ENCODE peak calls at places on chromosomes 6 and 20, in five cellular contexts. D is hepatocyte, R is tibial artery, M is neural crest cell, G is GM20000. U is an unnamed sample.

GRCh38 chr20:31816221-31816620 is 2.9 kb upstream of the MYLK2 start:
- DNase-seq in D (no peak), R (no peak), M (no peak), G (no peak), U (no peak)

GRCh38 chr20:11403711-11404110 is 514.0 kb upstream of the BTBD3 start:
- DNase-seq in D (no peak), R (no peak), M (no peak), G (no peak), U (no peak)

GRCh38 chr6:85494551-85495337 is 44.9 kb downstream of the NT5E start:
- DNase-seq in D (peak), R (no peak), M (no peak), G (no peak), U (no peak)

GRCh38 chr20:42955713-42956112 is 234.0 kb downstream of the PTPRT start:
- DNase-seq in D (no peak), R (no peak), M (no peak), G (no peak), U (no peak)

GRCh38 chr6:131572686-131573415 is at the start of gene ARG1:
- DNase-seq in D (no peak), R (no peak), M (no peak), G (no peak), U (no peak)

GRCh38 chr20:33685328-33686007 is 717 bp downstream of the E2F1 start:
- DNase-seq in D (peak), R (no peak), M (peak), G (peak), U (no peak)

GRCh38 chr6:152401978-152402377 is 235.2 kb downstream of the SYNE1 start:
- DNase-seq in D (no peak), R (no peak), M (no peak), G (no peak), U (no peak)

GRCh38 chr6:35165630-35166071 is 24.5 kb upstream of the TCP11 start:
- DNase-seq in D (peak), R (no peak), M (no peak), G (no peak), U (no peak)

GRCh38 chr6:136066005-136066404 is 184.1 kb downstream of the MTFR2 start:
- DNase-seq in D (no peak), R (no peak), M (no peak), G (no peak), U (no peak)

GRCh38 chr6:102746941-102747340 is 1353.4 kb downstream of the GRIK2 start:
- DNase-seq in D (no peak), R (no peak), M (no peak), G (no peak), U (no peak)

GRCh38 chr20:44126445-44126844 is 60.5 kb downstream of the JPH2 start:
- DNase-seq in D (no peak), R (no peak), M (no peak), G (no peak), U (no peak)

GRCh38 chr20:51338692-51339440 is 203.7 kb downstream of the NFATC2 start:
- DNase-seq in D (no peak), R (no peak), M (no peak), G (no peak), U (no peak)

GRCh38 chr20:62734881-62735280 is 26.2 kb downstream of the NTSR1 start:
- DNase-seq in D (no peak), R (peak), M (no peak), G (no peak), U (no peak)

GRCh38 chr20:40803381-40803780 is 114.3 kb upstream of the MAFB start:
- DNase-seq in D (no peak), R (no peak), M (no peak), G (no peak), U (no peak)

GRCh38 chr6:97240222-97240621 is 42.8 kb downstream of the MMS22L start:
- DNase-seq in D (no peak), R (no peak), M (no peak), G (no peak), U (no peak)

GRCh38 chr20:12030470-12030869 is 112.8 kb downstream of the BTBD3 start:
- DNase-seq in D (peak), R (no peak), M (no peak), G (no peak), U (no peak)

GRCh38 chr6:84018453-84019061 is 15.0 kb upstream of the MRAP2 start:
- DNase-seq in D (no peak), R (no peak), M (no peak), G (no peak), U (no peak)

GRCh38 chr6:44580901-44581300 is 193.4 kb downstream of the CDC5L start:
- DNase-seq in D (no peak), R (no peak), M (no peak), G (no peak), U (no peak)

GRCh38 chr6:146775227-146775626 is 176.5 kb downstream of the ADGB start:
- DNase-seq in D (no peak), R (no peak), M (no peak), G (no peak), U (no peak)

GRCh38 chr6:13733178-13733851 is 21.7 kb upstream of the RANBP9 start:
- DNase-seq in D (peak), R (peak), M (no peak), G (no peak), U (peak)

GRCh38 chr6:26053929-26054658 is 33.1 kb upstream of the HFE start:
- DNase-seq in D (no peak), R (no peak), M (no peak), G (no peak), U (no peak)

GRCh38 chr6:5337573-5337972 is 76.3 kb downstream of the FARS2 start:
- DNase-seq in D (no peak), R (no peak), M (no peak), G (no peak), U (no peak)

GRCh38 chr6:19795211-19795610 is 42.0 kb upstream of the ID4 start:
- DNase-seq in D (no peak), R (no peak), M (no peak), G (no peak), U (no peak)

GRCh38 chr20:3670945-3671344 is 7.7 kb upstream of the GFRA4 start:
- DNase-seq in D (no peak), R (no peak), M (no peak), G (no peak), U (no peak)

GRCh38 chr6:13165518-13166186 is 162.7 kb downstream of the TBC1D7 start:
- DNase-seq in D (no peak), R (no peak), M (no peak), G (no peak), U (no peak)

GRCh38 chr6:36660771-36661471 is 17.6 kb upstream of the CDKN1A start:
- DNase-seq in D (peak), R (peak), M (peak), G (no peak), U (no peak)

GRCh38 chr6:43283514-43283901 is 14.6 kb upstream of the SLC22A7 start:
- DNase-seq in D (no peak), R (no peak), M (no peak), G (peak), U (no peak)

GRCh38 chr20:5674176-5674660 is 76.0 kb upstream of the SHLD1 start:
- DNase-seq in D (no peak), R (no peak), M (no peak), G (peak), U (no peak)

GRCh38 chr6:148109732-148110131 is 232.9 kb upstream of the SASH1 start:
- DNase-seq in D (peak), R (peak), M (no peak), G (no peak), U (no peak)

GRCh38 chr6:43355862-43356590 is 13.4 kb downstream of the ZNF318 start:
- DNase-seq in D (peak), R (no peak), M (no peak), G (peak), U (no peak)

GRCh38 chr20:32903666-32904175 is 45.0 kb downstream of the EFCAB8 start:
- DNase-seq in D (no peak), R (no peak), M (no peak), G (no peak), U (no peak)

GRCh38 chr6:14361956-14362587 is 244.5 kb downstream of the CD83 start:
- DNase-seq in D (no peak), R (no peak), M (no peak), G (no peak), U (no peak)

GRCh38 chr6:167214216-167214615 is 56.4 kb upstream of the GPR31 start:
- DNase-seq in D (no peak), R (no peak), M (no peak), G (no peak), U (no peak)

GRCh38 chr6:97469451-97469850 is 186.4 kb upstream of the MMS22L start:
- DNase-seq in D (no peak), R (no peak), M (no peak), G (no peak), U (no peak)

GRCh38 chr6:163585932-163586437 is 171.5 kb downstream of the QKI start:
- DNase-seq in D (peak), R (peak), M (no peak), G (no peak), U (no peak)

GRCh38 chr20:63957004-63957689 is 931 bp upstream of the UCKL1 start:
- DNase-seq in D (peak), R (peak), M (peak), G (peak), U (no peak)

GRCh38 chr6:164184410-164184809 is 769.9 kb downstream of the QKI start:
- DNase-seq in D (no peak), R (no peak), M (no peak), G (no peak), U (no peak)

GRCh38 chr6:21922086-21922485 is 328.5 kb downstream of the SOX4 start:
- DNase-seq in D (peak), R (no peak), M (no peak), G (no peak), U (no peak)

GRCh38 chr6:168031411-168032382 is 34.2 kb downstream of the KIF25 start:
- DNase-seq in D (no peak), R (no peak), M (no peak), G (no peak), U (no peak)

GRCh38 chr20:15012551-15012950 is 675.1 kb upstream of the FLRT3 start:
- DNase-seq in D (no peak), R (no peak), M (peak), G (no peak), U (no peak)

GRCh38 chr20:2207770-2208097 is 88.1 kb upstream of the TGM3 start:
- DNase-seq in D (no peak), R (no peak), M (no peak), G (no peak), U (no peak)
- TF ChIP-seq CTCF in D (no peak), R (no peak), M (no peak), G (no peak), U (no peak)

GRCh38 chr20:60271597-60271996 is 313.4 kb downstream of the CDH26 start:
- DNase-seq in D (no peak), R (no peak), M (no peak), G (no peak), U (no peak)
- TF ChIP-seq CTCF in D (peak), R (no peak), M (peak), G (no peak), U (no peak)

GRCh38 chr6:109237986-109238329 is 142.7 kb downstream of the CEP57L1 start:
- DNase-seq in D (no peak), R (no peak), M (no peak), G (no peak), U (no peak)

GRCh38 chr6:109235639-109236038 is 140.3 kb downstream of the CEP57L1 start:
- DNase-seq in D (no peak), R (no peak), M (no peak), G (no peak), U (no peak)

GRCh38 chr6:109237082-109237985 is 142.0 kb downstream of the CEP57L1 start:
- DNase-seq in D (no peak), R (no peak), M (no peak), G (no peak), U (no peak)

GRCh38 chr6:109238405-109238804 is 143.1 kb downstream of the CEP57L1 start:
- DNase-seq in D (no peak), R (no peak), M (no peak), G (no peak), U (no peak)

GRCh38 chr6:109236140-109237081 is 141.1 kb downstream of the CEP57L1 start:
- DNase-seq in D (peak), R (no peak), M (no peak), G (peak), U (no peak)
- TF ChIP-seq CTCF in D (peak), R (no peak), M (peak), G (no peak), U (no peak)

DNA sequence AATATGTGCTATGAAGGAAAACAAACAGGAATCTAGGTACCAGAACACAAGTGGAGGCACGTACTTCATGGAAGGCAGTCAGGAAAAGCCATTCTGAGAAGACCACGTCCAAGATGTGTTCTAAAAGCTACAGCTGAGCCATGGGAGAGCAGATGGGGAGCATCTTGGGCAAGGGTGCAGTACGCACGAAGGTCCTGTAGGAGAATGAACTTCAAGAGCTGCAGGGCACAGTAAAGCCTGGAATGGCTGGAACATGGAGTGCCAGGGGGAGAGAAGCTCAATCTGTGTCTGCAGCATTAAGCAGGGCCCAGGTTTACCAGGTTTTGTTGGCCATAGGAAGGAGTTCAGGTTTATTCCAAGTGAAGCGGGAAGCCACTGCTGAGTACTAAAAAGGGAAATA is 30.0 kb downstream of the ADTRP start:
- DNase-seq in D (no peak), R (no peak), M (no peak), G (no peak), U (no peak)
- TF ChIP-seq CTCF in D (no peak), R (no peak), M (peak), G (no peak), U (no peak)

GRCh38 chr6:106739387-106739786 is 110.0 kb downstream of the QRSL1 start:
- DNase-seq in D (no peak), R (peak), M (no peak), G (no peak), U (no peak)
- TF ChIP-seq CTCF in D (no peak), R (peak), M (no peak), G (no peak), U (no peak)

DNA sequence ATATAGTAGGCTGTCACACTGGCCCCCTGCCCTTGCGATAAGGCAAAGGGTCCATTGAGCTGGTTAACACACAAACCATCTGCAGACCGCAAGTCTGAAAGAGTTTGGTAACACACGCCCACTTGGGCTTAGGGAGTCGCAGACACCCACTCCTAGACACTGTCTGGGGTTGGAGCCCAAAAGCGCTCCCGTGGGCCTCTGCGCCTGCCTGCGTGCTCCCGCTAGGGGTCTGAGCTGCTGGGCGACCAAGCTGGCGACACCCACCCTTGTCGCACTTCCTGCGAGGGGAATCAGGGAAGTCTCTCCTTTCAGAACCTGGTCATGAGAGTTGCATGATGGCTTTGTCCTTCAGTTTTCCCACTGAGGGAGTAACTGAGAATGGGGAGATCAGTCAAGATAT is 653.0 kb downstream of the HTR1B start:
- DNase-seq in D (no peak), R (no peak), M (no peak), G (no peak), U (no peak)
- TF ChIP-seq CTCF in D (no peak), R (no peak), M (no peak), G (no peak), U (no peak)

DNA sequence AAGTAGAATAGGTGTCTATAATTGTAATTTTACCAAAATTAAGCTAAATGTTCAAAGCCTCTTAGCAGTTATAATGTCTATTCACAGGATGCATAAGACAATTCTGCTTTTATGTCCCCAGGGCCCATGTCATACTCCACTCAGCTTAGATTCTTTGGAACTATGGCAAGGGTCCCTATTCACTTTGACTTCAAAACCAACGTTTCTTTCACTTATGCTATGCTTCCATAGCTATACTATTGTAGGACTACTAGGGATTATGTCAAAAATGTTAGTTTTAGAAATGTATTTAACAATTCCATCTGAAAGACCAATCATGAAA is 15.8 kb upstream of the ADGRG6 start:
- DNase-seq in D (no peak), R (no peak), M (no peak), G (no peak), U (no peak)
- TF ChIP-seq CTCF in D (no peak), R (no peak), M (no peak), G (no peak), U (no peak)

GRCh38 chr20:23419657-23419994 is 1.7 kb downstream of the NAPB start:
- DNase-seq in D (no peak), R (no peak), M (no peak), G (no peak), U (no peak)

GRCh38 chr20:23417861-23418260 is 3.4 kb downstream of the NAPB start:
- DNase-seq in D (no peak), R (no peak), M (no peak), G (no peak), U (no peak)

GRCh38 chr20:23425129-23425528 is 3.8 kb upstream of the NAPB start:
- DNase-seq in D (no peak), R (no peak), M (no peak), G (no peak), U (no peak)

GRCh38 chr20:23419995-23420901 is 1.0 kb downstream of the NAPB start:
- DNase-seq in D (peak), R (peak), M (no peak), G (peak), U (no peak)

GRCh38 chr20:23420943-23421925 is at the start of gene NAPB:
- DNase-seq in D (peak), R (peak), M (peak), G (peak), U (peak)
- TF ChIP-seq CTCF in D (no peak), R (peak), M (peak), G (peak), U (no peak)

DNA sequence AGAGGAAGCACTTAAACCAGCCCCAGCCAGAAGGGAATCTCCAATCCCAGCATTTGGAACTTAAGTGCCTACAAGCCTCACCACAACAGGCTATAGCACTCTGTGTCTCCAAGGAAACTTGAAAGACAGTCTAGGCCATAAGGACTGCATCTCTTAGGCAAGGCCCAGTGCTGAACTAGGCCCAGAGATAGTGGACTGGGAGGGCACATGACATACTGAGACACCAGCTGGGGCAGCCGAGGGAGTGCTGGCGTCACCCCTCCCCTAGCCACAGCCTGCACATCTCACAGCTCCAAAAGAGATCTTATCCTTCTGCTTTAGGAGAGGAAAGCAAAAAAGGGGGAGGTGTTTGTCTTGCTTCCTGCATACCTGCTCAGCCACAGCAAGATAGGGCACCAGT is 618.5 kb downstream of the COL12A1 start:
- DNase-seq in D (no peak), R (no peak), M (no peak), G (no peak), U (no peak)
- TF ChIP-seq CTCF in D (no peak), R (no peak), M (no peak), G (no peak), U (no peak)

GRCh38 chr6:120147218-120147871 is 797.8 kb upstream of the MAN1A1 start:
- DNase-seq in D (no peak), R (peak), M (no peak), G (no peak), U (no peak)
- TF ChIP-seq CTCF in D (no peak), R (no peak), M (peak), G (no peak), U (no peak)